ENCODE peak calls at places on chromosome 18, in five cellular contexts. C is PC-3, H is hepatocyte, W is PC-9, K is SK-N-SH. M is an unnamed sample.

GRCh38 chr18:26057208-26057821 is 33.1 kb downstream of the SS18 start:
- DNase-seq in C (no peak), H (peak; percentile 25), K (peak; percentile 65), W (no peak), M (no peak)

GRCh38 chr18:24368749-24369148 is 28.9 kb downstream of the OSBPL1A start:
- DNase-seq in K (no peak), C (peak; percentile 28), H (no peak), W (no peak), M (no peak)

GRCh38 chr18:3652380-3653262 is 202.6 kb downstream of the TGIF1 start:
- DNase-seq in H (peak; percentile 91), K (peak; percentile 45), W (peak; percentile 99), C (peak; percentile 99), M (no peak)

GRCh38 chr18:74311000-74311399 is 4.6 kb upstream of the C18orf63 start:
- DNase-seq in C (no peak), K (no peak), H (no peak), W (peak; percentile 9), M (no peak)

GRCh38 chr18:33844232-33844631 is 266.2 kb downstream of the ASXL3 start:
- DNase-seq in C (no peak), W (no peak), H (no peak), K (no peak), M (no peak)

GRCh38 chr18:45255142-45255890 is 360.0 kb upstream of the SLC14A2 start:
- DNase-seq in H (peak; percentile 52), C (peak; percentile 12), W (no peak), K (no peak), M (no peak)

GRCh38 chr18:43247944-43248343 is 29.3 kb downstream of the SYT4 start:
- DNase-seq in H (no peak), C (no peak), K (no peak), W (no peak), M (no peak)

GRCh38 chr18:45248240-45248903 is 366.9 kb upstream of the SLC14A2 start:
- DNase-seq in K (no peak), W (no peak), H (no peak), C (no peak), M (no peak)

GRCh38 chr18:29147944-29148343 is 971.0 kb upstream of the CDH2 start:
- DNase-seq in C (peak; percentile 46), W (no peak), H (peak; percentile 19), K (no peak), M (no peak)

DNA sequence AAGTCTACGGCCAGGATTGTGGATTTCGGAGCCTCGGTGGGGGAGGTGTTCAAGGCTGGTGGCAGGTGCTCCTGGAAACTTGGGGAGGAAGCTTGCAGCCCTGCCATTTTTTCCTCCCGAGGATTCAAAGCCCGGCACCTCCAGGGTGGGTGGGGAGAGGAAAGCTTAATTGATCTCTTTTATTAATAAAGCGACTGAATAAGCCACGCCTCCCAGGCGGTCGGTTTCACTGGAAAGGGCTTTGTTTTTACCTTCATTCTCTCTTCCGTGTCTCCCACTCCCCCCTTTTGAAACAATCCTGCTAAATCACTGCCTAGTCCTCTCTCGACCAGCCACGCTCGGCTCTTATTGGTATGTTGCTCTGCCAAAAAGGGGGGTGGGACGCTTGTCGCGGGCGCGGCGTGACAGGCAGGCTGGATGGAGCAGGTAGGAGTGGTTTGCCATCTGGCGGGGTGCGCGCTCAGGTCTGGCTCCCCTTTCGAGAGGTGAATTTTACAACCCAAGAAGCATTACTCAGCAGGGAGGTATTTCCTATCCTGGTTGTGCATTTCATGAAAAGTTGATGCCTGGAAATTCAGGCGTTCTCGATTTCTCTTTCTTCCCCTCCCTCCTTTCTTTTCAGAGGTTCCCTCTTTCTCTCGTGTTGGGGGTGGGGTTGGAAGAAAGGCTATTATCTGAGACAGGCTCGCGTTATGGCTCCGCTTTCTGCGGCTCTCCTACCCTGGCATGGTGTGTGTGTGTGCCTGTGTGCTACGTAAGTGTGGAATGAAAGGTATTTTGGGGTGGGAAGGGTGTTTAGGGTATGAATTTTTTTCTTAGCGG is 1.4 kb downstream of the NEDD4L start:
- DNase-seq in W (peak; percentile 88), K (peak; percentile 42), C (peak; percentile 86), H (peak; percentile 84), M (no peak)
- H3K79me2 ChIP-seq in W (peaks cover 61% of the 10 kb centered on the region), K (peaks cover 7% of the 10 kb centered on the region), C (peaks cover 58% of the 10 kb centered on the region), H (peaks cover 59% of the 10 kb centered on the region), M (peaks cover 5% of the 10 kb centered on the region)

GRCh38 chr18:58056159-58056558 is 12.1 kb downstream of the NEDD4L start:
- DNase-seq in K (no peak), C (no peak), W (no peak), H (no peak), M (no peak)
- H3K79me2 ChIP-seq in K (no peaks in the 10 kb centered on the region), C (peaks cover 80% of the 10 kb centered on the region), W (peaks cover 84% of the 10 kb centered on the region), H (peaks cover 97% of the 10 kb centered on the region), M (no peaks in the 10 kb centered on the region)

GRCh38 chr18:13621886-13622619 is 104.3 kb downstream of the FAM210A start:
- DNase-seq in C (peak; percentile 58), W (no peak), H (no peak), K (no peak), M (no peak)
- H3K79me2 ChIP-seq in C (no peaks in the 10 kb centered on the region), W (no peaks in the 10 kb centered on the region), H (no peaks in the 10 kb centered on the region), K (no peaks in the 10 kb centered on the region), M (no peaks in the 10 kb centered on the region)

GRCh38 chr18:55672574-55673361 is 84.8 kb upstream of the TCF4 start:
- DNase-seq in C (no peak), K (no peak), W (no peak), H (no peak), M (no peak)
- H3K79me2 ChIP-seq in C (no peaks in the 10 kb centered on the region), K (no peaks in the 10 kb centered on the region), W (no peaks in the 10 kb centered on the region), H (no peaks in the 10 kb centered on the region), M (no peaks in the 10 kb centered on the region)

GRCh38 chr18:9720327-9720726 is 12.2 kb downstream of the RAB31 start:
- DNase-seq in W (no peak), K (no peak), H (no peak), C (no peak), M (no peak)

GRCh38 chr18:9724797-9725196 is 16.7 kb downstream of the RAB31 start:
- DNase-seq in C (no peak), W (no peak), K (no peak), H (no peak), M (no peak)

GRCh38 chr18:9721893-9722515 is 13.9 kb downstream of the RAB31 start:
- DNase-seq in W (no peak), H (no peak), K (no peak), C (no peak), M (no peak)

GRCh38 chr18:9719421-9719981 is 11.4 kb downstream of the RAB31 start:
- DNase-seq in K (no peak), C (peak; percentile 91), W (peak; percentile 82), H (no peak), M (no peak)

DNA sequence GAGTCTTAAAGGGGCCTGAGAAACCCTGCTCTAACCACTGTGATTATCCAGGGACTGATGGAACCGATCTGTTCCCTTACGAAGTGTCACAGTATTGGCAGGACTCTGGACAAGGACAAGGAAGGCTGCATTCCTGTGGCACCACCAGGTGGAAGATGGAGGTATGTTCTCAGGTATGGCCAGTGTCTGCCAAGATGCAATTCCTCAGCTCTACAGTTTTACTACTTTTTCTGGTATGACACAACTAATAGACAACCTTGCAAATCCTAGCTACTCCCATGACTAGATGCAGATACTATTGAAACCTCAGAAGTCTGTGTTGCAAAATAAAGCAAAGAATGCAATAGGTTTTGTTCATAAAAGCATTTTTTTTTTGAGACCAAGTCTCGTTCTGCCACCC is 14.6 kb downstream of the RAB31 start:
- DNase-seq in C (peak; percentile 83), H (peak; percentile 72), W (peak; percentile 88), K (no peak), M (no peak)
- H3K79me2 ChIP-seq in C (no peaks in the 10 kb centered on the region), H (peaks cover 27% of the 10 kb centered on the region), W (peaks cover 80% of the 10 kb centered on the region), K (peaks cover 75% of the 10 kb centered on the region), M (no peaks in the 10 kb centered on the region)

DNA sequence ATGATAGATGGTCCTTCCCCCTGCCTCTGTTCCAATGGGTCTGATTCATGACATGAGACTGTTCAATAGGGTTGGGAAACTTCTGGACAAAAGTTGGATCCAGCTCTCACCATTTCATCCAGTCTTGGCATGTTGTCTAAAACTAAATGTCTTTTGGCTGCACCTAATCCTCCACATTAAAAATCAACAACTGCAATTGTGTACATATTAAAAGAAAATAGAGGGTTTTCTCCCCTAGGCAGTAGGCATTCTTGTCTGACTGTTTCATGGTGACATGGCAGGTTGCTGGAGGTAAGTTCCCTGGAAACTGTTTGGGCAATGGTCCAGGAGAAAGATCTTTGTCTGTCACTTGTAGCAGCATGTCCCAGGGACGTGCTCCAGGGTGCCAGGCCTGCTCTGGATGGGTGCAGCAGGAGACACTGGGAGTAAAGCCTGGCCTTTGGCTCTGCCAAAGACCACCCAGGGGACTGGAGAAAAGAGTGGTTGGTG is 135.8 kb downstream of the TCF4 start:
- DNase-seq in W (no peak), C (no peak), K (no peak), H (no peak), M (no peak)
- H3K79me2 ChIP-seq in W (no peaks in the 10 kb centered on the region), C (no peaks in the 10 kb centered on the region), K (peaks cover 89% of the 10 kb centered on the region), H (peaks cover 34% of the 10 kb centered on the region), M (no peaks in the 10 kb centered on the region)

M was measured in GM12878.